ENCODE peak calls at places on chromosomes 16 and 17, in seven cellular contexts. One of them, this sample, is unnamed.

GRCh38 chr17:42675984-42676423 is 790 bp downstream of the PLEKHH3 start:
- DNase-seq in AG09319: no peak
- DNase-seq in fibroblast of pulmonary artery: peak; percentile 49
- DNase-seq in colonic mucosa: peak; percentile 64
- DNase-seq in astrocyte: peak; percentile 45
- DNase-seq in H9: peak; percentile 64
- DNase-seq in progenitor cell of endocrine pancreas: no peak
- DNase-seq in this sample: no peak

GRCh38 chr16:77993111-77993571 is 29.2 kb upstream of the CLEC3A start:
- DNase-seq in colonic mucosa: no peak
- DNase-seq in AG09319: peak; percentile 15
- DNase-seq in H9: peak; percentile 52
- DNase-seq in fibroblast of pulmonary artery: no peak
- DNase-seq in progenitor cell of endocrine pancreas: no peak
- DNase-seq in astrocyte: peak; percentile 70
- DNase-seq in this sample: no peak

GRCh38 chr16:57300387-57301125 is 16.1 kb upstream of the PLLP start:
- DNase-seq in fibroblast of pulmonary artery: peak; percentile 99
- DNase-seq in progenitor cell of endocrine pancreas: peak; percentile 100
- DNase-seq in H9: peak; percentile 99
- DNase-seq in astrocyte: peak; percentile 90
- DNase-seq in colonic mucosa: peak; percentile 99
- DNase-seq in AG09319: peak; percentile 98
- DNase-seq in this sample: peak; percentile 95

GRCh38 chr16:87487361-87487924 is 5.4 kb downstream of the ZCCHC14 start:
- DNase-seq in H9: peak; percentile 73
- DNase-seq in colonic mucosa: peak; percentile 90
- DNase-seq in astrocyte: no peak
- DNase-seq in AG09319: no peak
- DNase-seq in fibroblast of pulmonary artery: peak; percentile 32
- DNase-seq in progenitor cell of endocrine pancreas: no peak
- DNase-seq in this sample: no peak

GRCh38 chr16:74673876-74674275 is 7.2 kb upstream of the RFWD3 start:
- DNase-seq in fibroblast of pulmonary artery: no peak
- DNase-seq in H9: no peak
- DNase-seq in colonic mucosa: no peak
- DNase-seq in astrocyte: no peak
- DNase-seq in progenitor cell of endocrine pancreas: no peak
- DNase-seq in AG09319: no peak
- DNase-seq in this sample: no peak

GRCh38 chr16:1871974-1872635 is at the start of gene MEIOB:
- DNase-seq in AG09319: no peak
- DNase-seq in H9: peak; percentile 90
- DNase-seq in progenitor cell of endocrine pancreas: no peak
- DNase-seq in fibroblast of pulmonary artery: no peak
- DNase-seq in colonic mucosa: peak; percentile 63
- DNase-seq in astrocyte: no peak
- DNase-seq in this sample: peak; percentile 37

GRCh38 chr17:42050360-42051012 is at the start of gene C17orf113:
- DNase-seq in AG09319: no peak
- DNase-seq in fibroblast of pulmonary artery: peak; percentile 22
- DNase-seq in progenitor cell of endocrine pancreas: peak; percentile 70
- DNase-seq in astrocyte: no peak
- DNase-seq in colonic mucosa: peak; percentile 59
- DNase-seq in H9: peak; percentile 78
- DNase-seq in this sample: peak; percentile 85

GRCh38 chr17:7888184-7888920 is at the start of gene CHD3:
- DNase-seq in colonic mucosa: peak; percentile 65
- DNase-seq in fibroblast of pulmonary artery: peak; percentile 21
- DNase-seq in progenitor cell of endocrine pancreas: no peak
- DNase-seq in astrocyte: no peak
- DNase-seq in H9: peak; percentile 44
- DNase-seq in AG09319: no peak
- DNase-seq in this sample: no peak

GRCh38 chr17:51814521-51814920 is 344.0 kb downstream of the CA10 start:
- DNase-seq in progenitor cell of endocrine pancreas: no peak
- DNase-seq in AG09319: no peak
- DNase-seq in astrocyte: no peak
- DNase-seq in colonic mucosa: peak; percentile 65
- DNase-seq in fibroblast of pulmonary artery: no peak
- DNase-seq in H9: no peak
- DNase-seq in this sample: no peak

GRCh38 chr17:63772801-63773271 is 561 bp downstream of the CCDC47 start:
- DNase-seq in astrocyte: peak; percentile 38
- DNase-seq in progenitor cell of endocrine pancreas: no peak
- DNase-seq in colonic mucosa: peak; percentile 23
- DNase-seq in AG09319: no peak
- DNase-seq in fibroblast of pulmonary artery: peak; percentile 31
- DNase-seq in H9: no peak
- DNase-seq in this sample: no peak

GRCh38 chr17:57097832-57098421 is 12.9 kb downstream of the AKAP1 start:
- DNase-seq in colonic mucosa: no peak
- DNase-seq in astrocyte: peak; percentile 72
- DNase-seq in fibroblast of pulmonary artery: peak; percentile 86
- DNase-seq in progenitor cell of endocrine pancreas: no peak
- DNase-seq in AG09319: peak; percentile 25
- DNase-seq in H9: no peak
- DNase-seq in this sample: no peak

GRCh38 chr16:57403965-57404817 is at the start of gene CCL17:
- DNase-seq in progenitor cell of endocrine pancreas: no peak
- DNase-seq in H9: no peak
- DNase-seq in AG09319: no peak
- DNase-seq in colonic mucosa: no peak
- DNase-seq in astrocyte: no peak
- DNase-seq in fibroblast of pulmonary artery: no peak
- DNase-seq in this sample: no peak

GRCh38 chr16:29871822-29872546 is 9.0 kb upstream of the CDIPT start:
- DNase-seq in colonic mucosa: no peak
- DNase-seq in progenitor cell of endocrine pancreas: no peak
- DNase-seq in H9: no peak
- DNase-seq in astrocyte: no peak
- DNase-seq in fibroblast of pulmonary artery: no peak
- DNase-seq in AG09319: no peak
- DNase-seq in this sample: no peak

GRCh38 chr17:49290690-49291326 is 60.2 kb upstream of the PHOSPHO1 start:
- DNase-seq in H9: no peak
- DNase-seq in progenitor cell of endocrine pancreas: no peak
- DNase-seq in colonic mucosa: peak; percentile 34
- DNase-seq in astrocyte: peak; percentile 7
- DNase-seq in AG09319: no peak
- DNase-seq in fibroblast of pulmonary artery: peak; percentile 61
- DNase-seq in this sample: no peak

GRCh38 chr16:72894291-72895151 is 153.4 kb downstream of the ZFHX3 start:
- DNase-seq in progenitor cell of endocrine pancreas: no peak
- DNase-seq in colonic mucosa: no peak
- DNase-seq in fibroblast of pulmonary artery: peak; percentile 73
- DNase-seq in AG09319: no peak
- DNase-seq in astrocyte: peak; percentile 40
- DNase-seq in H9: no peak
- DNase-seq in this sample: no peak

GRCh38 chr16:67311607-67312449 is 14.7 kb downstream of the KCTD19 start:
- DNase-seq in H9: no peak
- DNase-seq in fibroblast of pulmonary artery: peak; percentile 99
- DNase-seq in AG09319: peak; percentile 97
- DNase-seq in colonic mucosa: peak; percentile 43
- DNase-seq in progenitor cell of endocrine pancreas: no peak
- DNase-seq in astrocyte: peak; percentile 100
- DNase-seq in this sample: peak; percentile 76

GRCh38 chr16:3983081-3983520 is 102.6 kb upstream of the CREBBP start:
- DNase-seq in colonic mucosa: peak; percentile 77
- DNase-seq in AG09319: no peak
- DNase-seq in astrocyte: peak; percentile 43
- DNase-seq in progenitor cell of endocrine pancreas: peak; percentile 73
- DNase-seq in fibroblast of pulmonary artery: peak; percentile 75
- DNase-seq in H9: peak; percentile 93
- DNase-seq in this sample: peak; percentile 64

DNA sequence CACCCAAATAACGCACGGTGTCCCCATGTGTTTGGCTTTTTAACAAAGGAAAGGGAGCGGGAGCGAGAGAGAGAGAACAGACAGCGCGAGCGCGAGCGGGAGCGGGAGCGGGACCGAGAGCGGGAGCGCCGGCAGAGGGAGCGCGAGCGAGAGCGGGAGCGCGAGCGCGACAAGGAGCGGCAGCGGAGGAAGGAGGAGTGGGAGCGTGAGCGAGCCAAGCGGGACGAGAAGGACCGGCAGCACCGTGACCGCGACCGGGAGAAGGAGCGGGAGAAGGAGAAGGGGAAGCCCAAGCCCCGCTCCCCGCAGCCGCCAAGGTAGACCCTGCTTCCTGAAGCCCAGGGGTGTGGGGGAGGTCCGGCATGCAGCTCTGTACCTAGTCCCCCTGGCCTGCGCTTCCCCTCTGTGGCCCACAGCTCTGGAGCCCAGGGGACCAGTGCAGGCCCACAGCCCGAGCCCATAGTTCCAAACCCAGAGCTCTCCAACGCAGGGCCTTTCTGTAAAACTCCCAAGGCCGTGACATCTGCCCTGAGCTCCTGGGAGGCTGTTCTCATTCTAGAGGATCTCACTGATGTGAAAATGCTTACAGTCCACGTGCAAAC is 27.1 kb upstream of the IL17C start:
- DNase-seq in astrocyte: no peak
- DNase-seq in AG09319: no peak
- DNase-seq in fibroblast of pulmonary artery: no peak
- DNase-seq in colonic mucosa: no peak
- DNase-seq in H9: peak; percentile 56
- DNase-seq in progenitor cell of endocrine pancreas: no peak
- DNase-seq in this sample: no peak
- TF ChIP-seq CTCF in astrocyte: no peak
- TF ChIP-seq CTCF in AG09319: no peak
- TF ChIP-seq CTCF in fibroblast of pulmonary artery: no peak
- TF ChIP-seq CTCF in colonic mucosa: no peak
- TF ChIP-seq CTCF in H9: no peak
- TF ChIP-seq CTCF in progenitor cell of endocrine pancreas: peak; percentile 24
- TF ChIP-seq CTCF in this sample: no peak

DNA sequence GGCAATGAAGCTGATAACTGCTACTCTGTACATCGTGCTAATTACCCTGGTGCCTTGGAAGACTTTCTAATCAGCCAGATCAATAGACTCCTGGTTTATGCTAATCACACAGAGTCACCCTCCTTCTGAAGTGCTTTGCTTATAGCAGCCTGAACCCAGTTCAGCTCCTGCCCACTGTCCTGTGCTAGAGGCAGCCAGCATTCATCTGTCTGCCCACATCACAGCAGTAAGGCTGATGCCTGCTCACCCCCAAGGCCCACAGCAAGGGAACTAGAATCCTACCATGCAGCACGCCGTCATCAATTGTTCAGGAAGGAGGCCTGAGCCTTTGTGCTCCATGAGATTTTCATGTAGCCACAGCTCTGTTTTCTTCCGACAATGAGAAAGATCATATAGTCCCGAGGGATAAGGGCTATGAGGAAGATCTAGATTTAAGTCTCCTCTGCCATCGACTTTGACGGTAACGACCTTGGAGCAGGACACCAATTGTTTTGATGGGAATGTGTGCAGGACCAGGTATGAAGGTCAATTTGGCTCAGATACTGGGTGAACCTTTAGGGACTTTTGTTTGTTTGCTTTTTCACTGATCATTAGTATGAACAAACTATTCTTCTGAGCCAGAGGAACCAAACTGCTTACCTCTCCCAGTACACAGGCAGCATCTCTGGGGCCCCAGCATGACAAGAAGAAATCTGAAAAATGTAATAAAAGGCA is 12.5 kb upstream of the LYRM9 start:
- DNase-seq in astrocyte: no peak
- DNase-seq in H9: no peak
- DNase-seq in colonic mucosa: no peak
- DNase-seq in AG09319: no peak
- DNase-seq in fibroblast of pulmonary artery: no peak
- DNase-seq in progenitor cell of endocrine pancreas: no peak
- DNase-seq in this sample: no peak
- TF ChIP-seq CTCF in astrocyte: no peak
- TF ChIP-seq CTCF in H9: no peak
- TF ChIP-seq CTCF in colonic mucosa: no peak
- TF ChIP-seq CTCF in AG09319: no peak
- TF ChIP-seq CTCF in fibroblast of pulmonary artery: no peak
- TF ChIP-seq CTCF in progenitor cell of endocrine pancreas: no peak
- TF ChIP-seq CTCF in this sample: no peak

GRCh38 chr16:59412275-59412841 is 678.2 kb upstream of the GOT2 start:
- DNase-seq in astrocyte: peak; percentile 18
- DNase-seq in fibroblast of pulmonary artery: no peak
- DNase-seq in colonic mucosa: no peak
- DNase-seq in progenitor cell of endocrine pancreas: no peak
- DNase-seq in AG09319: no peak
- DNase-seq in H9: no peak
- DNase-seq in this sample: no peak
- TF ChIP-seq CTCF in astrocyte: peak; percentile 72
- TF ChIP-seq CTCF in fibroblast of pulmonary artery: no peak
- TF ChIP-seq CTCF in colonic mucosa: no peak
- TF ChIP-seq CTCF in progenitor cell of endocrine pancreas: peak; percentile 62
- TF ChIP-seq CTCF in AG09319: peak; percentile 66
- TF ChIP-seq CTCF in H9: peak; percentile 74
- TF ChIP-seq CTCF in this sample: no peak

GRCh38 chr17:2092253-2092652 is 37.4 kb downstream of the HIC1 start:
- DNase-seq in AG09319: no peak
- DNase-seq in H9: peak; percentile 59
- DNase-seq in colonic mucosa: no peak
- DNase-seq in fibroblast of pulmonary artery: no peak
- DNase-seq in astrocyte: no peak
- DNase-seq in progenitor cell of endocrine pancreas: no peak
- DNase-seq in this sample: no peak

GRCh38 chr17:2089021-2089422 is 34.1 kb downstream of the HIC1 start:
- DNase-seq in fibroblast of pulmonary artery: peak; percentile 72
- DNase-seq in AG09319: no peak
- DNase-seq in astrocyte: peak; percentile 68
- DNase-seq in progenitor cell of endocrine pancreas: no peak
- DNase-seq in colonic mucosa: no peak
- DNase-seq in H9: no peak
- DNase-seq in this sample: no peak

GRCh38 chr17:2090210-2090641 is 35.3 kb downstream of the HIC1 start:
- DNase-seq in colonic mucosa: no peak
- DNase-seq in progenitor cell of endocrine pancreas: no peak
- DNase-seq in H9: no peak
- DNase-seq in AG09319: no peak
- DNase-seq in astrocyte: no peak
- DNase-seq in fibroblast of pulmonary artery: no peak
- DNase-seq in this sample: no peak

GRCh38 chr17:2093349-2093748 is 38.4 kb downstream of the HIC1 start:
- DNase-seq in fibroblast of pulmonary artery: no peak
- DNase-seq in astrocyte: no peak
- DNase-seq in H9: no peak
- DNase-seq in progenitor cell of endocrine pancreas: no peak
- DNase-seq in AG09319: no peak
- DNase-seq in colonic mucosa: no peak
- DNase-seq in this sample: no peak

DNA sequence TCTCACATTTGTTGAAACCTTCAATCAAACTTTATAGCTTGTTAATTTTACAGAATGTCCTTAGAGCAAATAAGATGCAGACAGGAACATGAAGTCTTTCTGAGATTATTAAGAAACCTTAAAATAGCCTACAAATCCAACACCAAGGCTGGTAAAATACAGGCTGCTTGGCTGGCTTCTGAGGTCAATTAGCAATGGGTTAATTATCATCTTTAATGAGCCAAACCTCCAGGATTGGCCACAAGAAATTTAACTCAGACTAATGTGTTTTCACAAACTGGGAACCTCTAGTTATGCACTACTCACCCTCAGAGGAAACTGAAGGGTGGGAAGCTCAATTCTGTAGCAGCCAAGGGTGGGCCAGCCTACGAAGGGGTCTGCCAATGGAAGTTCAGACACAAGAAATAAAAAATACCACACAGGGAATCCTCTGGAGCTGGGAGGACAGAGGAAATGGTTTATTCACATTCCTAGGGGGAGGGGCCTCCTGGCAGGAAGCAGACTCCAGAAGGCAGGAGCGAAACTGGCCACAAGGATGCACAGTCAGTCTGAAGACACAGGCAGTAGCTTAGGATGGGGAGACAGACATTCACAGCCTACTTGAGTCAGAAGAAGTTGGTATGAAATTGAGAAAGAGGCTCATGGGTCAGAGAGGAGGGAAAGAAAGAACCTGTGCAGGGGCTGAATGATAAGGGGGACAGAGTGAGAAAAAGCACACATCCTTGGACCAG is 36.1 kb downstream of the HIC1 start:
- DNase-seq in H9: peak; percentile 81
- DNase-seq in colonic mucosa: peak; percentile 49
- DNase-seq in astrocyte: peak; percentile 97
- DNase-seq in AG09319: peak; percentile 84
- DNase-seq in fibroblast of pulmonary artery: peak; percentile 93
- DNase-seq in progenitor cell of endocrine pancreas: no peak
- DNase-seq in this sample: no peak
- TF ChIP-seq CTCF in H9: peak; percentile 39
- TF ChIP-seq CTCF in colonic mucosa: peak; percentile 14
- TF ChIP-seq CTCF in astrocyte: peak; percentile 42
- TF ChIP-seq CTCF in AG09319: peak; percentile 53
- TF ChIP-seq CTCF in fibroblast of pulmonary artery: peak; percentile 61
- TF ChIP-seq CTCF in progenitor cell of endocrine pancreas: no peak
- TF ChIP-seq CTCF in this sample: no peak

This sample was measured in GM10248.